ENCODE peak calls at places on chromosomes 1 and 21, in six cellular contexts. One of them, this sample, is unnamed.

GRCh38 chr1:145846191-145846590 is 761 bp downstream of the NUDT17 start:
- DNase-seq in adrenal gland: no peak
- DNase-seq in keratinocyte: no peak
- DNase-seq in heart left ventricle: no peak
- DNase-seq in OCI-LY7: peak
- DNase-seq in tibial artery: no peak
- DNase-seq in this sample: peak

GRCh38 chr1:79044974-79045650 is 38.6 kb upstream of the ADGRL4 start:
- DNase-seq in adrenal gland: no peak
- DNase-seq in keratinocyte: no peak
- DNase-seq in heart left ventricle: no peak
- DNase-seq in OCI-LY7: no peak
- DNase-seq in tibial artery: no peak
- DNase-seq in this sample: no peak

GRCh38 chr1:88302843-88303486 is 381.1 kb upstream of the PKN2 start:
- DNase-seq in adrenal gland: peak
- DNase-seq in keratinocyte: no peak
- DNase-seq in heart left ventricle: peak
- DNase-seq in OCI-LY7: peak
- DNase-seq in tibial artery: no peak
- DNase-seq in this sample: no peak

GRCh38 chr1:34865981-34866761 is 6.6 kb upstream of the SMIM12 start:
- DNase-seq in adrenal gland: peak
- DNase-seq in keratinocyte: no peak
- DNase-seq in heart left ventricle: peak
- DNase-seq in OCI-LY7: peak
- DNase-seq in tibial artery: peak
- DNase-seq in this sample: peak

GRCh38 chr1:30522031-30523004 is 201.1 kb downstream of the MATN1 start:
- DNase-seq in adrenal gland: no peak
- DNase-seq in keratinocyte: no peak
- DNase-seq in heart left ventricle: peak
- DNase-seq in OCI-LY7: no peak
- DNase-seq in tibial artery: peak
- DNase-seq in this sample: no peak

GRCh38 chr1:65141394-65141793 is 6.6 kb upstream of the AK4 start:
- DNase-seq in adrenal gland: no peak
- DNase-seq in keratinocyte: peak
- DNase-seq in heart left ventricle: no peak
- DNase-seq in OCI-LY7: no peak
- DNase-seq in tibial artery: no peak
- DNase-seq in this sample: no peak

GRCh38 chr1:201678264-201679101 is 139.6 kb downstream of the NAV1 start:
- DNase-seq in adrenal gland: no peak
- DNase-seq in keratinocyte: no peak
- DNase-seq in heart left ventricle: no peak
- DNase-seq in OCI-LY7: no peak
- DNase-seq in tibial artery: no peak
- DNase-seq in this sample: no peak

GRCh38 chr1:23384312-23385058 is 14.8 kb upstream of the ZNF436 start:
- DNase-seq in adrenal gland: no peak
- DNase-seq in keratinocyte: no peak
- DNase-seq in heart left ventricle: no peak
- DNase-seq in OCI-LY7: no peak
- DNase-seq in tibial artery: no peak
- DNase-seq in this sample: no peak

GRCh38 chr1:4084896-4085295 is 184.8 kb upstream of the C1orf174 start:
- DNase-seq in adrenal gland: no peak
- DNase-seq in keratinocyte: no peak
- DNase-seq in heart left ventricle: no peak
- DNase-seq in OCI-LY7: no peak
- DNase-seq in tibial artery: no peak
- DNase-seq in this sample: no peak

GRCh38 chr1:18703041-18703621 is 72.5 kb downstream of the PAX7 start:
- DNase-seq in adrenal gland: no peak
- DNase-seq in keratinocyte: no peak
- DNase-seq in heart left ventricle: no peak
- DNase-seq in OCI-LY7: no peak
- DNase-seq in tibial artery: no peak
- DNase-seq in this sample: no peak

GRCh38 chr1:246427611-246428010 is 79.5 kb downstream of the SMYD3 start:
- DNase-seq in adrenal gland: no peak
- DNase-seq in keratinocyte: no peak
- DNase-seq in heart left ventricle: no peak
- DNase-seq in OCI-LY7: no peak
- DNase-seq in tibial artery: no peak
- DNase-seq in this sample: no peak

GRCh38 chr1:193537266-193538003 is 351.0 kb upstream of the B3GALT2 start:
- DNase-seq in adrenal gland: no peak
- DNase-seq in keratinocyte: no peak
- DNase-seq in heart left ventricle: no peak
- DNase-seq in OCI-LY7: peak
- DNase-seq in tibial artery: no peak
- DNase-seq in this sample: peak

GRCh38 chr1:225426395-225427248 is 1.2 kb downstream of the LBR start:
- DNase-seq in adrenal gland: no peak
- DNase-seq in keratinocyte: no peak
- DNase-seq in heart left ventricle: no peak
- DNase-seq in OCI-LY7: peak
- DNase-seq in tibial artery: no peak
- DNase-seq in this sample: peak

GRCh38 chr1:40312238-40313205 is 4.6 kb downstream of the COL9A2 start:
- DNase-seq in adrenal gland: no peak
- DNase-seq in keratinocyte: no peak
- DNase-seq in heart left ventricle: no peak
- DNase-seq in OCI-LY7: peak
- DNase-seq in tibial artery: no peak
- DNase-seq in this sample: peak

GRCh38 chr1:47575855-47576757 is 138.3 kb downstream of the FOXD2 start:
- DNase-seq in adrenal gland: no peak
- DNase-seq in keratinocyte: no peak
- DNase-seq in heart left ventricle: no peak
- DNase-seq in OCI-LY7: no peak
- DNase-seq in tibial artery: no peak
- DNase-seq in this sample: no peak

GRCh38 chr1:161166669-161167548 is 683 bp downstream of the PPOX start:
- DNase-seq in adrenal gland: no peak
- DNase-seq in keratinocyte: no peak
- DNase-seq in heart left ventricle: no peak
- DNase-seq in OCI-LY7: peak
- DNase-seq in tibial artery: no peak
- DNase-seq in this sample: no peak

GRCh38 chr1:53733975-53734649 is 4.9 kb downstream of the GLIS1 start:
- DNase-seq in adrenal gland: no peak
- DNase-seq in keratinocyte: no peak
- DNase-seq in heart left ventricle: no peak
- DNase-seq in OCI-LY7: no peak
- DNase-seq in tibial artery: no peak
- DNase-seq in this sample: no peak

GRCh38 chr1:183945432-183946308 is 91.9 kb downstream of the COLGALT2 start:
- DNase-seq in adrenal gland: no peak
- DNase-seq in keratinocyte: no peak
- DNase-seq in heart left ventricle: no peak
- DNase-seq in OCI-LY7: no peak
- DNase-seq in tibial artery: no peak
- DNase-seq in this sample: no peak

GRCh38 chr21:44057055-44057454 is 44.9 kb downstream of the TRAPPC10 start:
- DNase-seq in adrenal gland: no peak
- DNase-seq in keratinocyte: no peak
- DNase-seq in heart left ventricle: no peak
- DNase-seq in OCI-LY7: no peak
- DNase-seq in tibial artery: no peak
- DNase-seq in this sample: no peak

GRCh38 chr1:43171312-43171875 is 696 bp downstream of the EBNA1BP2 start:
- DNase-seq in adrenal gland: no peak
- DNase-seq in keratinocyte: no peak
- DNase-seq in heart left ventricle: no peak
- DNase-seq in OCI-LY7: peak
- DNase-seq in tibial artery: no peak
- DNase-seq in this sample: no peak
- H3K27ac ChIP-seq in adrenal gland: no peak
- H3K27ac ChIP-seq in keratinocyte: peak
- H3K27ac ChIP-seq in heart left ventricle: no peak
- H3K27ac ChIP-seq in OCI-LY7: no peak
- H3K27ac ChIP-seq in tibial artery: peak
- H3K27ac ChIP-seq in this sample: no peak

GRCh38 chr1:91949356-91949699 is at the start of gene BRDT:
- DNase-seq in adrenal gland: no peak
- DNase-seq in keratinocyte: no peak
- DNase-seq in heart left ventricle: no peak
- DNase-seq in OCI-LY7: no peak
- DNase-seq in tibial artery: no peak
- DNase-seq in this sample: no peak

GRCh38 chr1:91948097-91948496 is 1.1 kb upstream of the BRDT start:
- DNase-seq in adrenal gland: no peak
- DNase-seq in keratinocyte: no peak
- DNase-seq in heart left ventricle: no peak
- DNase-seq in OCI-LY7: no peak
- DNase-seq in tibial artery: no peak
- DNase-seq in this sample: no peak

GRCh38 chr1:91948501-91949355 is 473 bp upstream of the BRDT start:
- DNase-seq in adrenal gland: no peak
- DNase-seq in keratinocyte: no peak
- DNase-seq in heart left ventricle: no peak
- DNase-seq in OCI-LY7: no peak
- DNase-seq in tibial artery: no peak
- DNase-seq in this sample: peak

GRCh38 chr1:91952187-91952586 is 3.0 kb downstream of the BRDT start:
- DNase-seq in adrenal gland: no peak
- DNase-seq in keratinocyte: no peak
- DNase-seq in heart left ventricle: no peak
- DNase-seq in OCI-LY7: no peak
- DNase-seq in tibial artery: no peak
- DNase-seq in this sample: no peak
- TF ChIP-seq CTCF in adrenal gland: no peak
- TF ChIP-seq CTCF in keratinocyte: no peak
- TF ChIP-seq CTCF in heart left ventricle: no peak
- TF ChIP-seq CTCF in OCI-LY7: no peak
- TF ChIP-seq CTCF in tibial artery: no peak
- TF ChIP-seq CTCF in this sample: no peak

GRCh38 chr21:42232176-42232825 is 13.4 kb downstream of the ABCG1 start:
- DNase-seq in adrenal gland: no peak
- DNase-seq in keratinocyte: no peak
- DNase-seq in heart left ventricle: no peak
- DNase-seq in OCI-LY7: peak
- DNase-seq in tibial artery: no peak
- DNase-seq in this sample: no peak
- H3K27ac ChIP-seq in adrenal gland: no peak
- H3K27ac ChIP-seq in keratinocyte: no peak
- H3K27ac ChIP-seq in heart left ventricle: peak
- H3K27ac ChIP-seq in OCI-LY7: peak
- H3K27ac ChIP-seq in tibial artery: peak
- H3K27ac ChIP-seq in this sample: peak

DNA sequence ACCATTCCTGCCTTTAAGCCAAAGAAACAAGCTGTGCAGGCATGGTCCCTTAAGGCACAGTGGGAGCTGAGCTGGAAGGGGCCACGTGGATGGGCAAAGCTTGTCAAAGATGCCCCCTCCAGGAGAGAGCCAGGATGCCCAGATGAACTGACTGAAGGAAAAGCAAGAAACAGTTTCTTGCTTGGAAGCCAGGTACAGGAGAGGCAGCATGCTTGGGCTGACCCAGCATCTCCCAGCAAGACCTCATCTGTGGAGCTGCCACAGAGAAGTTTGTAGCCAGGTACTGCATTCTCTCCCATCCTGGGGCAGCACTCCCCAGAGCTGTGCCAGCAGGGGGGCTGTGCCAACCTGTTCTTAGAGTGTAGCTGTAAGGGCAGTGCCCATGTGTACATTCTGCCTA is 1.3 kb upstream of the SLC50A1 start:
- DNase-seq in adrenal gland: no peak
- DNase-seq in keratinocyte: no peak
- DNase-seq in heart left ventricle: no peak
- DNase-seq in OCI-LY7: no peak
- DNase-seq in tibial artery: no peak
- DNase-seq in this sample: no peak
- TF ChIP-seq CTCF in adrenal gland: no peak
- TF ChIP-seq CTCF in keratinocyte: no peak
- TF ChIP-seq CTCF in heart left ventricle: no peak
- TF ChIP-seq CTCF in OCI-LY7: no peak
- TF ChIP-seq CTCF in tibial artery: no peak
- TF ChIP-seq CTCF in this sample: no peak

DNA sequence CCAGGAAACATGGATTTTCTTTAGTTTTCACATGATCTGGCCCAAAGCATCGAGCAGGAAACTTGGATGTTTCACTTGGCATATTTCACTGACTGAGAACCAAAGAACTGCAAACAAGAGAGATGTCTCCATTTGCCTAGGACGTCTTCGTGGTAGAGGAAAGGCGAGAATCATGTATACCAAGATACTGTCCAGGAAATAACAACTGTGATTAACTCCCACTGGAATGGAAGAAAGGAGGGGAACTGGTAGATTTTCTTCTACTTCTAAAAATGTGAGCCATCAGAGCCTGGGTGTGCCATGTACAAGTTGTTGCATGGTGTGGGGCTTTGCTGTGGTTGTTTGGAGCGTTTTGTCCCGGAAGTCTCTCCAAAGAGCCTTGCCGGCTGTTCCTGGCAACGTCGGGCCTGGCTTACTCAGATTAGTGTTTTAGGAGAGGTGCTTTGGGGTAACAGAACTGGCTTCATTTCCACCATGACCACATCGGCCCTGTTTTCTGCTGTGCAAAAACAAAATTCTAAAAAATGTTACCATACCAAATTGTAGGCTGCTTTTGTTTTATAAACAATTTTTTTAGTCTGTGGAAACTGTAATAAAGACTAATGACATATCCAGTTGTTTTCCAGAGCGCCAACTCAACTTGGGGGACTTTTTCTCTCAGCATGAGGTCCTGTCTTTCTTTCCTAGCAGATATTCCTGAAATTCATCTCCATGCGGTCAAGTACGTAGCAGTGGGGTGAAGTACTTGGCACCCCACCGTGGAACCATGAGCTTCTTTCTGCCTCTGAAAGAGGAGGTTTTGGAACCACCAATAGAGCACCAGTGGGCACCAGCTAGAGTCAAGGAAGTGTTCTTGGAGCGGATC is 118.3 kb downstream of the TM2D1 start:
- DNase-seq in adrenal gland: no peak
- DNase-seq in keratinocyte: no peak
- DNase-seq in heart left ventricle: peak
- DNase-seq in OCI-LY7: no peak
- DNase-seq in tibial artery: peak
- DNase-seq in this sample: no peak
- H3K27ac ChIP-seq in adrenal gland: no peak
- H3K27ac ChIP-seq in keratinocyte: peak
- H3K27ac ChIP-seq in heart left ventricle: peak
- H3K27ac ChIP-seq in OCI-LY7: no peak
- H3K27ac ChIP-seq in tibial artery: peak
- H3K27ac ChIP-seq in this sample: no peak

GRCh38 chr1:8165595-8166360 is 139.7 kb upstream of the ERRFI1 start:
- DNase-seq in adrenal gland: no peak
- DNase-seq in keratinocyte: no peak
- DNase-seq in heart left ventricle: no peak
- DNase-seq in OCI-LY7: peak
- DNase-seq in tibial artery: no peak
- DNase-seq in this sample: no peak
- TF ChIP-seq CTCF in adrenal gland: no peak
- TF ChIP-seq CTCF in keratinocyte: peak
- TF ChIP-seq CTCF in heart left ventricle: no peak
- TF ChIP-seq CTCF in OCI-LY7: peak
- TF ChIP-seq CTCF in tibial artery: no peak
- TF ChIP-seq CTCF in this sample: no peak

This sample was measured in CD4-positive, alpha-beta T cell.